ENCODE peak calls at places on chromosome 1, in nine cellular contexts. I is T-cell, G is tibial nerve, T is astrocyte of the spinal cord, Z is NCI-H2029, A is AG20443, Q is left ventricle myocardium inferior, H is adrenal gland, R is GM03348. M is an unnamed sample.
A peak's percentile ranks its signal among the peaks of the same experiment; 100 is the strongest.

GRCh38 chr1:1109743-1110142 is 6.1 kb downstream of the C1orf159 start:
- DNase-seq in I (no peak), G (no peak), T (no peak), Z (no peak), A (no peak), Q (no peak), H (peak; percentile 6), R (no peak), M (peak; percentile 36)

GRCh38 chr1:25217598-25218232 is 14.6 kb downstream of the SYF2 start:
- DNase-seq in I (no peak), G (no peak), T (no peak), Z (no peak), A (no peak), Q (no peak), H (no peak), R (no peak), M (no peak)

GRCh38 chr1:223031690-223032601 is 111.1 kb downstream of the TLR5 start:
- DNase-seq in I (no peak), G (peak; percentile 76), T (peak; percentile 10), Z (no peak), A (peak; percentile 94), Q (peak; percentile 55), H (peak; percentile 69), R (peak; percentile 83), M (no peak)

GRCh38 chr1:167922023-167922422 is 8.1 kb upstream of the ADCY10 start:
- DNase-seq in I (no peak), G (no peak), T (peak; percentile 30), Z (no peak), A (peak; percentile 37), Q (no peak), H (no peak), R (peak; percentile 55), M (no peak)

GRCh38 chr1:46341222-46342083 is 846 bp downstream of the NSUN4 start:
- DNase-seq in I (peak; percentile 8), G (no peak), T (no peak), Z (no peak), A (no peak), Q (no peak), H (peak; percentile 87), R (no peak), M (no peak)

GRCh38 chr1:13642306-13643004 is 57.5 kb upstream of the PRDM2 start:
- DNase-seq in I (no peak), G (no peak), T (no peak), Z (no peak), A (no peak), Q (no peak), H (no peak), R (no peak), M (no peak)

GRCh38 chr1:41700581-41700980 is 216.1 kb upstream of the EDN2 start:
- DNase-seq in I (no peak), G (no peak), T (no peak), Z (no peak), A (no peak), Q (no peak), H (no peak), R (no peak), M (no peak)

GRCh38 chr1:22489823-22490222 is 38.2 kb downstream of the ZBTB40 start:
- DNase-seq in I (no peak), G (no peak), T (no peak), Z (no peak), A (no peak), Q (no peak), H (no peak), R (no peak), M (no peak)

GRCh38 chr1:114458208-114458777 is 52.7 kb downstream of the TRIM33 start:
- DNase-seq in I (no peak), G (no peak), T (peak; percentile 43), Z (no peak), A (no peak), Q (no peak), H (no peak), R (peak; percentile 13), M (peak; percentile 76)

GRCh38 chr1:9233942-9234222 is 692 bp upstream of the H6PD start:
- DNase-seq in I (no peak), G (no peak), T (no peak), Z (no peak), A (no peak), Q (no peak), H (no peak), R (no peak), M (no peak)

GRCh38 chr1:75765697-75766355 is 20.2 kb upstream of the RABGGTB start:
- DNase-seq in I (no peak), G (no peak), T (peak; percentile 84), Z (no peak), A (peak; percentile 63), Q (no peak), H (no peak), R (peak; percentile 80), M (peak; percentile 78)

GRCh38 chr1:90973897-90974798 is 47.7 kb downstream of the ZNF644 start:
- DNase-seq in I (no peak), G (no peak), T (peak; percentile 75), Z (no peak), A (peak; percentile 29), Q (no peak), H (no peak), R (peak; percentile 41), M (peak; percentile 28)

GRCh38 chr1:150152772-150153461 is 3.2 kb downstream of the PLEKHO1 start:
- DNase-seq in I (no peak), G (no peak), T (peak; percentile 42), Z (no peak), A (peak; percentile 55), Q (no peak), H (peak; percentile 82), R (peak; percentile 65), M (peak; percentile 71)

GRCh38 chr1:145961425-145962156 is 2.8 kb downstream of the ANKRD34A start:
- DNase-seq in I (peak; percentile 47), G (no peak), T (no peak), Z (no peak), A (peak; percentile 36), Q (peak; percentile 42), H (peak; percentile 49), R (peak; percentile 57), M (no peak)

GRCh38 chr1:246784621-246785535 is 60.7 kb downstream of the SCCPDH start:
- DNase-seq in I (no peak), G (no peak), T (peak; percentile 76), Z (no peak), A (peak; percentile 55), Q (no peak), H (no peak), R (peak; percentile 61), M (peak; percentile 77)

GRCh38 chr1:224873645-224874369 is 55.7 kb upstream of the DNAH14 start:
- DNase-seq in I (no peak), G (no peak), T (no peak), Z (no peak), A (peak; percentile 60), Q (no peak), H (no peak), R (peak; percentile 73), M (no peak)

GRCh38 chr1:34696230-34696629 is 58.6 kb upstream of the GJB5 start:
- DNase-seq in I (no peak), G (no peak), T (no peak), Z (no peak), A (peak; percentile 33), Q (no peak), H (no peak), R (no peak), M (no peak)

GRCh38 chr1:201505505-201505893 is 1.4 kb downstream of the CSRP1 start:
- DNase-seq in I (no peak), G (no peak), T (peak; percentile 64), Z (peak; percentile 70), A (peak; percentile 65), Q (no peak), H (no peak), R (peak; percentile 67), M (peak; percentile 75)